ENCODE peak calls at places on chromosomes 13 and 19, in five cellular contexts. I, S, J, P and T are unnamed samples.

GRCh38 chr19:4297901-4298771 is 4.1 kb downstream of the TMIGD2 start:
- DNase-seq in P (no peak), S (no peak), J (no peak), I (no peak), T (no peak)

GRCh38 chr13:106498571-106498970 is 36.9 kb downstream of the EFNB2 start:
- DNase-seq in S (no peak), I (no peak), P (no peak), J (no peak), T (no peak)

GRCh38 chr13:99617474-99618255 is 116.4 kb downstream of the TM9SF2 start:
- DNase-seq in S (peak), J (peak), P (peak), I (no peak), T (no peak)

GRCh38 chr19:3642987-3643386 is 16.4 kb upstream of the CACTIN start:
- DNase-seq in J (no peak), P (no peak), I (no peak), S (peak), T (no peak)

GRCh38 chr13:35379663-35380062 is 96.8 kb downstream of the MAB21L1 start:
- DNase-seq in P (no peak), S (no peak), J (no peak), I (no peak), T (no peak)

GRCh38 chr13:65966991-65967451 is 1263.1 kb downstream of the PCDH9 start:
- DNase-seq in I (no peak), S (peak), P (no peak), J (no peak), T (no peak)

GRCh38 chr19:1183543-1184172 is 9.6 kb upstream of the SBNO2 start:
- DNase-seq in J (no peak), S (peak), P (peak), I (no peak), T (no peak)

GRCh38 chr19:35347171-35347929 is at the start of gene FFAR1:
- DNase-seq in J (peak), S (no peak), I (no peak), P (no peak), T (peak)

GRCh38 chr13:24271611-24272451 is 37.5 kb upstream of the C1QTNF9 start:
- DNase-seq in J (peak), P (peak), S (no peak), I (no peak), T (no peak)

GRCh38 chr19:862529-863304 is 3.3 kb downstream of the CFD start:
- DNase-seq in J (peak), P (peak), S (peak), I (no peak), T (peak)

GRCh38 chr19:14704450-14704849 is 14.6 kb downstream of the ZNF333 start:
- DNase-seq in P (no peak), I (no peak), J (no peak), S (no peak), T (no peak)

GRCh38 chr13:44719857-44720671 is 143.9 kb upstream of the TSC22D1 start:
- DNase-seq in J (peak), P (no peak), I (no peak), S (peak), T (no peak)

GRCh38 chr13:39900106-39900750 is 244.8 kb downstream of the COG6 start:
- DNase-seq in J (no peak), S (no peak), I (no peak), P (no peak), T (no peak)

GRCh38 chr13:31699650-31700049 is 39.7 kb upstream of the RXFP2 start:
- DNase-seq in I (no peak), P (no peak), J (no peak), S (no peak), T (no peak)

GRCh38 chr19:57302020-57302465 is 18.2 kb upstream of the ZNF543 start:
- DNase-seq in I (no peak), S (no peak), J (no peak), P (no peak), T (peak)

GRCh38 chr19:37905936-37906867 is at the start of gene WDR87:
- DNase-seq in S (peak), I (no peak), J (no peak), P (peak), T (no peak)

GRCh38 chr13:90360785-90361184 is 986.7 kb upstream of the MIR17HG start:
- DNase-seq in J (no peak), S (no peak), I (no peak), P (no peak), T (no peak)

GRCh38 chr13:40446365-40446764 is 220.1 kb downstream of the FOXO1 start:
- DNase-seq in J (no peak), P (no peak), S (no peak), I (no peak), T (no peak)

GRCh38 chr19:55694656-55695491 is 19.8 kb downstream of the EPN1 start:
- DNase-seq in J (no peak), I (no peak), S (no peak), P (no peak), T (no peak)

GRCh38 chr19:20664917-20665781 is 3.8 kb upstream of the ZNF626 start:
- DNase-seq in I (no peak), P (peak), J (no peak), S (no peak), T (no peak)

GRCh38 chr19:35090795-35091214 is 24.8 kb upstream of the FXYD3 start:
- DNase-seq in I (no peak), S (no peak), J (no peak), P (no peak), T (no peak)

GRCh38 chr13:36887758-36888521 is 32.1 kb downstream of the SMAD9 start:
- DNase-seq in I (no peak), J (no peak), S (no peak), P (no peak), T (no peak)

GRCh38 chr19:17303940-17304267 is 679 bp upstream of the ABHD8 start:
- DNase-seq in P (no peak), I (no peak), S (no peak), J (no peak), T (no peak)

GRCh38 chr19:47309038-47309437 is 623 bp upstream of the C5AR1 start:
- DNase-seq in J (no peak), I (no peak), P (no peak), S (no peak), T (no peak)

GRCh38 chr13:21238267-21238666 is 61.8 kb downstream of the MRPL57 start:
- DNase-seq in S (no peak), I (no peak), P (no peak), J (no peak), T (no peak)

GRCh38 chr19:8212212-8212611 is 3.0 kb downstream of the CERS4 start:
- DNase-seq in S (no peak), J (no peak), I (no peak), P (no peak), T (no peak)

GRCh38 chr19:8484331-8484894 is 18.0 kb downstream of the PRAM1 start:
- DNase-seq in I (no peak), P (peak), J (peak), S (no peak), T (no peak)

GRCh38 chr19:38617764-38618589 is at the start of gene MAP4K1:
- DNase-seq in S (no peak), I (no peak), P (peak), J (no peak), T (no peak)

DNA sequence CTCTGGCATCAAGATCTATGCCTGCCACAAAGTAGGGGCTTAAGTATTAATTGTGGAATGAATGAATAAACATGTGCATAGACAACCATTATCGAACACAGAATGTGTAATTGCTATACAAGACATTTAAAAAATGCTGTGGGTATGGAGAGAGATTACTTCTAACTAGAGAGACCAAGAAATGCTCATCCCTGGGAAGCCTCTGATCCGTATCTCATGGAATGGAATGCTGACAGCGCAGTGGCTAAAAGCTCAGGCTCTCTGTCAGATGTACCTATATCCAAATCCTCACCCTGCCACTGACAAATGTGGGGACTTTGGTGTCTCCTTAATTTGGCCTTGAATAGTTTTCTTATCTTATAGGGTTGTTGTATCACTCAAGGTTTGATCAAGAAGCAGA is 22.7 kb upstream of the MBNL2 start:
- DNase-seq in S (no peak), I (no peak), P (no peak), J (no peak), T (no peak)
- TF ChIP-seq CTCF in S (no peak), I (no peak), P (no peak), J (no peak), T (no peak)

GRCh38 chr19:10686661-10687517 is 14.3 kb upstream of the QTRT1 start:
- DNase-seq in J (no peak), S (no peak), I (no peak), P (no peak), T (no peak)
- TF ChIP-seq CTCF in J (no peak), S (no peak), I (no peak), P (no peak), T (no peak)

GRCh38 chr19:10566658-10567410 is 1.0 kb upstream of the KRI1 start:
- DNase-seq in S (no peak), P (peak), J (no peak), I (no peak), T (no peak)

GRCh38 chr19:10566408-10566657 is 523 bp upstream of the KRI1 start:
- DNase-seq in S (no peak), P (no peak), J (no peak), I (no peak), T (no peak)

GRCh38 chr19:10567696-10568443 is 909 bp downstream of the CDKN2D start:
- DNase-seq in J (no peak), P (peak), S (no peak), I (no peak), T (no peak)

GRCh38 chr19:10568826-10569651 is at the start of gene CDKN2D:
- DNase-seq in S (peak), J (peak), P (peak), I (peak), T (peak)

DNA sequence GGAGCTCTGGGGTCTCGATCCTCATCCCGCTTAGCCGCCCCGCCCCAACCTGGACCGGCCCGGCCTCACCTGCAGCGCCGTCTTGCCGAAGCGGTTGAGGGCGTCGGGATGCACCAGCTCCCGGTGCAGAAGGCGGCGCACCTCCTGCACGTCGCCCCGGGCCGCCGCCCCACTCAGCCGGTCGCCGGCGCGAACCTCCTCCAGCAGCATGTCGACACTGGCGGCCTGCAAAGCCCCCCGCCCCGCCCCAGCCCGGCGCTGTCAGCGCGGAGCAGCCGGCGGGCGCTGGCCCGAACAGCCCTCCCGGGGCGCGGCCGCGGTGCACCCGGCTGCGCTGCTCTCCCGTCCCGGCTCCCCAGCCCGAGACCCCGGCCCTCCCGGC is 344 bp downstream of the CDKN2D start:
- DNase-seq in S (peak), J (no peak), P (peak), I (no peak), T (no peak)
- TF ChIP-seq CTCF in S (no peak), J (no peak), P (no peak), I (no peak), T (no peak)

DNA sequence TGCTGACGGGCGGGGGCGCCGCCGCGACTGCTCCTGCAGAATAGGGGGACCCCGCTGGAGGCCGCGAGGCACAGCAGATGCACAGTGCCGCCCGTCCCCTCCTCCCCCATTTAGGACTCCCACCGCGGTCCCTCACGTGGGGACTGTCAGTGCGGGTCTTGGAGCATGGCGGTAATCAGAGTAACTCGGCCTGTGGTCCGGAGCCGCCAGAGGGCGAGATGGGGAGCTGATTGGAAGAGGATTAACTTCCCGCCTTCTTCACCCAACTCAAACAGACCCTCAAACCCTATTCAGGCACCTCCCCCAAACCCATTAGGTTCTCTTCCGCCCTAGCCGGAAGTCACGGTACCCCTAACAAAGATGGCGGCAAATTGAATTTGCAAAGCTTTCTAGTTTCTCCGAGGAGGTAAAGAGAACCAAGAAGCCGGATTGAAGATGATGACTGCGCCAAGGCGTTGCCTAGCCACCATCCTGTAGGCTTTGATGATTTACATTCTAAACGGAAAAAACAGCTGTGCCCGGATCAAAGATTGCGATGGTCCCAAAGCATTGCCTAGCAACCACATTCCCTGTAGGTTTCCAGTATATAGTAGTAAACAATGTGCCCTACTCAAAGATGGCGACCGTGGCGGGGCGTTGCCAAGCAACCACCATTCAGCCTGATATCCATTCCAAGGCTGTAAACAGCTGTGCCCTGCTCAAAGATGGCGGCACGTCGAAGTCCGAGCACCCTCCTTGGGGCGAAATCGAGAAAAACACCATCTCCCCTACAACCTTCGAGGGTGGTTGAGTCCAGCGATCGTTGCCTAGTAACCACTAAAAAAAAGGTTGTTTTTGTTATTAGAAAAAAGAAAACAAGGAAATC is at the start of gene FUZ:
- DNase-seq in J (peak), P (peak), S (peak), I (peak), T (peak)
- TF ChIP-seq CTCF in J (peak), P (no peak), S (no peak), I (no peak), T (peak)

GRCh38 chr19:43501661-43502418 is 2.7 kb downstream of the PHLDB3 start:
- DNase-seq in P (no peak), J (no peak), I (no peak), S (no peak), T (no peak)

GRCh38 chr19:43502419-43502976 is 2.0 kb downstream of the PHLDB3 start:
- DNase-seq in P (no peak), I (no peak), J (no peak), S (no peak), T (no peak)

GRCh38 chr19:43504426-43505185 is at the start of gene PHLDB3:
- DNase-seq in P (peak), S (no peak), I (no peak), J (no peak), T (no peak)

GRCh38 chr19:43505186-43505456 is 575 bp upstream of the PHLDB3 start:
- DNase-seq in P (no peak), S (no peak), J (no peak), I (no peak), T (no peak)

DNA sequence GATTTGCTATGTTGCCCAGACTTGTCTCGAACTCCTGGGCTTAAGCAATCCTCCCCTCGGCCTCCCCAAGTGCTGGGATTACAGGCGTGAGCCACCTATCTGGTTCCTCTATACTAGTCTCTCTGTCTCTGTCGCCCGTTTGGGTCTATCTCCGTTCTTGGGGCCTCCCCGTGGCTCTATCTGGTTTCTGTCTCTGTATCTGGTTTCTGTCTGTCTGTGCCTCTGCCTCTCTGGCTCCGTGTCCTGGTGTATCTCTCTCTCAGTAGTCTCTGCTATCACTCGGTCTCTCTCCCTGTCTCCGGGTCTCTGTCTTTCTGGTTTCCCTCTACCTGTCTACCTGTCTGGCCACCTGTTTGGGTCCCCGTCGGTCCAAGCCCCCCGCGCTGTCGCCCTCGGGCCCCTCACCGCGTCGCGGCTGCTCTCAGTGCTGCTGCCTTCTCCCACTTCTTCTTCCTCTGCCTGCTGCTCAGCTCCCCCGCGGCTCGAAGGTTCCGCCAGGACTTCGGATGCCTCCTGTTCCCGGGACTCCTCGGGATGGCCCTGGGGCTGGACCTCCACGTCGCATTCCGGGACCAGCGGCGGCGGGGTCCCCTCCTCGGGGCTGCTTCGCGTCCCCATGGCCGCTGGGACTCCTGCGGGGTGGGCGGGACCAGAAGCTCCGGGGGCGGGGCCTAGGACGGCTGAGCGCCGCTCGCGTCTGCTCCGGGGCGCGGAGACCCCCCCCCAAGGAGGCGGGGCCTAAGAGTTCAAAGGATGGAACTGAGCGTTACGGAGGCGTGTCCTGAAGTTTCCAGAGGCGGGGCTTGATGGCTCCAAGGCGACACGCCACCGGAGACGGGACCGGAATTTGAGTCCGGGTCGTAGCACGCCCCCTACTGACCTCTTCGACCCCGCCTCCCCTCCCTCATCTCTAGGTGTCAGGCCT is 783 bp downstream of the PHLDB3 start:
- DNase-seq in P (peak), I (peak), S (peak), J (peak), T (peak)
- TF ChIP-seq CTCF in P (peak), I (no peak), S (peak), J (no peak), T (peak)

GRCh38 chr13:102596147-102597028 is at the start of gene TPP2:
- DNase-seq in I (peak), P (peak), J (peak), S (peak), T (peak)

GRCh38 chr13:102599451-102600012 is 2.7 kb downstream of the TPP2 start:
- DNase-seq in I (no peak), J (no peak), S (no peak), P (no peak), T (no peak)

GRCh38 chr13:102597029-102598015 is 536 bp downstream of the TPP2 start:
- DNase-seq in I (no peak), J (no peak), P (peak), S (peak), T (no peak)

GRCh38 chr13:102591988-102592781 is 4.6 kb upstream of the TPP2 start:
- DNase-seq in I (peak), S (peak), P (peak), J (peak), T (peak)

DNA sequence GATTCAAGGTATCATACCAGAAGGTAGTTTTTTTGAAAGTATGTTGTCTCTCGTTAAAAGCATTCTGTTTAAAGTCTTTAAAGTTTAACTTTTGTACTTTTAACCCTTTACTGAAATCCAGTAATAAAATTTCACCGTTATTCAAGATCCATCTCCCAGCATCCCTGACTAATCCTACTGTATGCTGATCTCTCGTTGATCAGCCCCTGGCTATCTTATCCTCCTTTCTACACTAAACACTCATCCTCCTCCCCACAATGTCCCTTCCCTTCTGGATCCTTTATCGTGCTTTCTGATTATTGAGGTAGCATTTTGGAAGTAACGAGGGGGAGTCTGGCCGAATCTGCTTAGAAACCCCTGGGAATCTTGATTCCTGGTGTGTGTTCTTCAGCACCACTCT is 1.3 kb downstream of the TPP2 start:
- DNase-seq in I (no peak), S (no peak), P (no peak), J (no peak), T (no peak)
- TF ChIP-seq CTCF in I (no peak), S (no peak), P (no peak), J (no peak), T (no peak)

GRCh38 chr13:112587359-112587766 is 590 bp downstream of the TUBGCP3 start:
- DNase-seq in S (peak), J (peak), P (peak), I (peak), T (peak)
- TF ChIP-seq CTCF in S (no peak), J (no peak), P (no peak), I (no peak), T (no peak)